ENCODE peak calls at places on chromosomes 12 and 14, in nine cellular contexts. Z is hepatocyte, I is neural progenitor cell, T is PC-3, W is HCT116, P is GM23248, B is MM.1S, U is GM23338, A is SK-N-SH. V is an unnamed sample.

GRCh38 chr14:69559581-69560011 is 15.1 kb downstream of the CCDC177 start:
- DNase-seq in I (peak; percentile 23), A (peak; percentile 73), W (no peak), Z (no peak), U (no peak), P (no peak), T (no peak), B (no peak), V (no peak)

GRCh38 chr12:60465060-60465459 is 869.2 kb downstream of the SLC16A7 start:
- DNase-seq in T (no peak), B (no peak), I (no peak), P (no peak), U (no peak), A (no peak), W (no peak), Z (no peak), V (no peak)

GRCh38 chr12:129440278-129440677 is 463.5 kb downstream of the TMEM132D start:
- DNase-seq in T (no peak), Z (no peak), W (no peak), I (no peak), B (no peak), U (no peak), A (no peak), P (no peak), V (no peak)

GRCh38 chr12:11795192-11795909 is 145.9 kb downstream of the ETV6 start:
- DNase-seq in I (no peak), P (peak; percentile 22), B (no peak), U (no peak), T (no peak), A (no peak), W (peak; percentile 18), Z (no peak), V (no peak)

GRCh38 chr12:123269395-123269892 is 2.2 kb downstream of the CDK2AP1 start:
- DNase-seq in T (no peak), B (no peak), W (no peak), U (peak; percentile 90), Z (peak; percentile 89), I (peak; percentile 93), P (peak; percentile 89), A (peak; percentile 95), V (peak; percentile 70)

GRCh38 chr14:74542056-74542685 is 48.6 kb downstream of the ISCA2 start:
- DNase-seq in U (no peak), W (no peak), P (no peak), A (no peak), I (no peak), B (no peak), Z (no peak), T (no peak), V (no peak)

GRCh38 chr12:94174576-94174975 is 26.2 kb downstream of the PLXNC1 start:
- DNase-seq in U (no peak), A (no peak), P (no peak), B (peak; percentile 51), T (no peak), I (no peak), W (no peak), Z (no peak), V (peak; percentile 62)

GRCh38 chr14:51593397-51593796 is 58.3 kb upstream of the FRMD6 start:
- DNase-seq in B (peak; percentile 51), I (no peak), W (no peak), U (no peak), A (no peak), T (no peak), Z (no peak), P (no peak), V (no peak)

GRCh38 chr12:77130193-77130592 is 64.8 kb upstream of the E2F7 start:
- DNase-seq in I (no peak), T (no peak), A (no peak), W (no peak), B (no peak), Z (no peak), U (no peak), P (no peak), V (no peak)

GRCh38 chr12:26285401-26285800 is 90.0 kb downstream of the SSPN start:
- DNase-seq in T (no peak), W (no peak), U (no peak), Z (no peak), B (no peak), A (no peak), I (no peak), P (no peak), V (no peak)

GRCh38 chr12:129700036-129700435 is 203.8 kb downstream of the TMEM132D start:
- DNase-seq in Z (no peak), T (no peak), W (no peak), U (no peak), P (no peak), B (no peak), I (no peak), A (no peak), V (no peak)

GRCh38 chr14:100723135-100723883 is 3.4 kb upstream of the DLK1 start:
- DNase-seq in W (no peak), U (no peak), P (no peak), B (no peak), I (peak; percentile 59), T (no peak), Z (no peak), A (no peak), V (no peak)

GRCh38 chr12:54127538-54128259 is 61.1 kb downstream of the SMUG1 start:
- DNase-seq in T (no peak), B (no peak), Z (no peak), U (no peak), W (no peak), P (no peak), A (no peak), I (no peak), V (no peak)

GRCh38 chr12:54126696-54127537 is 61.9 kb downstream of the SMUG1 start:
- DNase-seq in T (no peak), B (no peak), P (peak; percentile 83), A (peak; percentile 85), Z (peak; percentile 62), I (peak; percentile 66), W (no peak), U (peak; percentile 77), V (no peak)

GRCh38 chr12:54128466-54128865 is 60.3 kb downstream of the SMUG1 start:
- DNase-seq in W (no peak), Z (no peak), U (no peak), B (no peak), I (peak; percentile 60), A (no peak), P (no peak), T (no peak), V (no peak)

GRCh38 chr12:54129028-54129903 is 59.5 kb downstream of the SMUG1 start:
- DNase-seq in Z (no peak), U (no peak), T (no peak), W (no peak), A (no peak), B (no peak), I (no peak), P (no peak), V (no peak)

DNA sequence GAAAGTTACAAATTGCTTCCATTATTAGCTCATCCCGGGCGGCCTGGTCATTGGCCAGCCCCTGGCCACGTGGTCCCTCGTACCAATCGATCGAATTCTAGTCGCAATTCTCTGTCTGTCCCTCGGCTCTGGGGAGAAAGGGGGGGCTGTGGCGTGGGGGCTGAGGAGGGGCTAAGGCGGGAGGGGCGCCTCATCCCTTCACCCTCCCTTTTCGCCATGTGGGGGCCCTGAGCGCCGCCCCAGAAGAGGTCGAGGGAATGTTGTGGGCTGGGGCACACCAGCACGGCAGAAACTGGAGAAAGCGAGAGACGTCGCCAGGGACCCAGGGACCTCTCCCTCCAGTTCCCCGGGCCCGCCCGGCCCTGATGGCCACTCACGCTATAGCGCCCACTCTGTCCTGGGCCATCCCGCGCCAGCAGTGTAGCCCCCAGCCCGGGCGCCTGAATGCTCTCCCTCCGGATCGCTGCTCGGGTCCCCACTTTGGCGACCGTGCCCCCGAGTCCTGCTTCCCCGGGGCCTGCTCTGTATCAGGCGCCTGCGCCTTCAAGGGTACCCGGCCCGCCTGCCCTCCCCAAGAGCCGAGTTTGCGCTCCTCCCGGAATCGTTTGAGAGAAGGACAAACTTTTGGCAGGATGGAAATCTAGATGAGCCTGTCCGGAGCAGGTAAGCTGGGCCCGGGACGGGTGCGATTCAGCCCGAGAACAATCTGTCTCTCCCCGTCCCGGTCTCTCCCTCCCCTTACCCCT is 62.7 kb downstream of the SMUG1 start:
- DNase-seq in U (peak; percentile 39), A (peak; percentile 78), W (no peak), T (no peak), B (no peak), P (peak; percentile 57), Z (no peak), I (peak; percentile 54), V (no peak)
- TF ChIP-seq EZH2phosphoT487 in U (peak; percentile 65), A (no peak), W (no peak), T (no peak), B (no peak), P (no peak), Z (no peak), I (no peak), V (no peak)

GRCh38 chr14:54502602-54503001 is 7.1 kb upstream of the CGRRF1 start:
- DNase-seq in I (no peak), Z (no peak), U (no peak), T (no peak), A (no peak), P (peak; percentile 54), B (no peak), W (no peak), V (no peak)
- TF ChIP-seq EZH2phosphoT487 in I (no peak), Z (no peak), U (no peak), T (no peak), A (no peak), P (no peak), B (no peak), W (no peak), V (no peak)

GRCh38 chr14:63782683-63783389 is 55.0 kb upstream of the SGPP1 start:
- DNase-seq in U (no peak), Z (no peak), W (no peak), A (no peak), B (no peak), T (no peak), I (no peak), P (no peak), V (no peak)

DNA sequence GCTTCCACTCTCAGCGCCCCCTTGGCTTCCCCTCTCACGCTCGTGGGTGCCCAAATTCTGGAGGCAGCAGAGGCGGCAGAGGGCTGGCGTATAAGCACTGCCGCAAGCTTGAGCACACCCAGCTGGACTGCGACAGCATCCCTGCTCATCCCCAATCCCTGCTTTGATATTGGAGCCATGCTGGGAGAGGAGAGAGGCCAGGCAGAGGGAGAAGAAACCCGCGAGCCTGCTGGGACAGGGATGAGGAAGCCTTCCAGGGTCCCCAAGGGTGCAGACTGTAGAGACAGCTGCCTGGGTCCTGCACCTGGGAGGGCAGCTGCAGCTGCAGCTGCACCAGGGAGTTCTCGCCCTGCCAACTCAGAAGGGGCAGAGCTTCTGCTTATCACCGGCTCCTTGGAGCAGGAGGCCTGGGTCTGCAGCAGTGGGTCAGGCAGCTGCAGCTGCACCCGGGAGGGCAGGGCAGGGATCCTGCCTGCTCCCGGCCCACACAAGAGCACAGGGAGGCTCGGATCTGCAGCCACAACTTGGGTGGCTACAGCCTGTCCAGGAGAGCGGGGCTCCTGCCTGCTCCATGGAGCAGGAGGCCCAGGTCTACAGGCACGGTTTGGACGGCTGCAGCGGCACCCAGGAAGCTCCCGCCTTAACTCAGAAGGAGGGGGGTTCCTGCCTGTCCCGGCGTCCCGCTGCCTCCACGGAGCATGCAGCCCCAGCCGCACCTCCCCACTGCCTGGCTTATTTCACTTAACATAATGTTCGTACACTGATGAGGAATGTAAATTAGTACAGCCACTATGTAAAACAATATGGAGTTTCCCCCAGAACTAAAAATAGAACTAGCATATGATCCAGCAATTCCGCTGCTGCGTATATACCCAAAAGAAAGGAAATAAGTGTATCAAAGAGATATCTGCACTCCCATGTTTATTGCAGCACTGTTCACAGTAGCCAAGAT is 60.4 kb upstream of the SGPP1 start:
- DNase-seq in B (no peak), A (no peak), W (no peak), P (no peak), U (no peak), I (peak; percentile 14), Z (no peak), T (no peak), V (no peak)
- TF ChIP-seq EZH2phosphoT487 in B (no peak), A (no peak), W (no peak), P (no peak), U (no peak), I (no peak), Z (no peak), T (no peak), V (no peak)

GRCh38 chr14:104694991-104695659 is 5.7 kb downstream of the INF2 start:
- DNase-seq in T (peak; percentile 52), A (no peak), W (no peak), U (no peak), I (no peak), Z (no peak), B (no peak), P (no peak), V (no peak)
- TF ChIP-seq EZH2phosphoT487 in T (no peak), A (no peak), W (no peak), U (no peak), I (no peak), Z (no peak), B (no peak), P (no peak), V (no peak)

V was measured in OCI-LY7.